ENCODE peak calls at places on chromosomes 5 and 9, in ten cellular contexts. W, D, Z, U, S, H, P, V, N and M are unnamed samples.

GRCh38 chr9:4375424-4376195 is 75.7 kb upstream of the GLIS3 start:
- DNase-seq in H (peak; percentile 78), U (no peak), Z (peak; percentile 87), S (no peak), D (no peak), P (no peak), N (no peak), W (no peak), V (no peak), M (peak; percentile 59)

GRCh38 chr9:124260769-124261603 is 3.2 kb downstream of the NEK6 start:
- DNase-seq in P (no peak), W (peak; percentile 68), U (no peak), S (peak; percentile 66), D (no peak), Z (no peak), N (no peak), H (peak; percentile 75), V (no peak), M (peak; percentile 83)

GRCh38 chr9:129885018-129885669 is 49.9 kb downstream of the USP20 start:
- DNase-seq in H (peak; percentile 46), D (peak; percentile 44), V (no peak), P (no peak), N (no peak), S (peak; percentile 47), Z (no peak), W (peak; percentile 45), U (peak; percentile 75), M (peak; percentile 25)

GRCh38 chr9:129900263-129901041 is 65.2 kb downstream of the USP20 start:
- DNase-seq in S (no peak), V (no peak), P (no peak), U (no peak), H (no peak), N (no peak), D (no peak), Z (no peak), W (no peak), M (no peak)

GRCh38 chr5:102782245-102782872 is 27.3 kb downstream of the PAM start:
- DNase-seq in W (no peak), N (no peak), V (no peak), P (no peak), Z (no peak), D (no peak), S (no peak), U (no peak), H (no peak), M (no peak)

GRCh38 chr9:4349841-4350418 is 50.1 kb upstream of the GLIS3 start:
- DNase-seq in N (no peak), S (no peak), Z (no peak), H (no peak), U (no peak), W (no peak), D (no peak), V (no peak), P (no peak), M (no peak)

GRCh38 chr5:3896098-3896497 is 300.5 kb downstream of the IRX1 start:
- DNase-seq in H (no peak), P (no peak), Z (no peak), D (no peak), N (no peak), V (no peak), U (no peak), S (no peak), W (no peak), M (no peak)

GRCh38 chr9:3527653-3527960 is 1.8 kb upstream of the RFX3 start:
- DNase-seq in P (no peak), N (no peak), D (no peak), U (peak; percentile 48), S (no peak), V (no peak), W (no peak), Z (no peak), H (no peak), M (peak; percentile 15)

GRCh38 chr5:139844472-139845145 is 49.0 kb downstream of the PSD2 start:
- DNase-seq in H (peak; percentile 86), S (peak; percentile 61), W (peak; percentile 69), P (peak; percentile 47), V (peak; percentile 63), D (peak; percentile 69), Z (peak; percentile 17), U (peak; percentile 85), N (peak; percentile 43), M (peak; percentile 68)

GRCh38 chr9:76761448-76761847 is 2.8 kb upstream of the PCA3 start:
- DNase-seq in W (no peak), D (no peak), V (no peak), S (no peak), P (no peak), Z (no peak), U (no peak), H (peak; percentile 36), N (no peak), M (peak; percentile 11)

GRCh38 chr9:26271495-26272122 is 593.4 kb upstream of the TUSC1 start:
- DNase-seq in Z (no peak), W (no peak), D (no peak), P (no peak), V (no peak), H (no peak), S (no peak), U (no peak), N (no peak), M (peak; percentile 9)

GRCh38 chr9:10704720-10705119 is 91.9 kb upstream of the PTPRD start:
- DNase-seq in P (no peak), V (no peak), H (no peak), N (no peak), S (no peak), Z (no peak), W (no peak), D (no peak), U (no peak), M (peak; percentile 3)

GRCh38 chr9:116280529-116280928 is 126.9 kb downstream of the PAPPA start:
- DNase-seq in N (no peak), D (no peak), U (no peak), H (no peak), W (no peak), Z (no peak), V (no peak), P (no peak), S (no peak), M (no peak)

GRCh38 chr9:110129460-110129859 is 78.5 kb downstream of the C9orf152 start:
- DNase-seq in N (no peak), W (no peak), S (no peak), D (no peak), H (no peak), U (no peak), Z (no peak), P (no peak), V (no peak), M (no peak)

GRCh38 chr9:131138676-131139075 is 13.3 kb downstream of the NUP214 start:
- DNase-seq in V (no peak), Z (no peak), D (no peak), P (no peak), U (no peak), W (no peak), N (no peak), S (no peak), H (no peak), M (no peak)

GRCh38 chr5:124747770-124748686 is 1.6 kb upstream of the ZNF608 start:
- DNase-seq in U (no peak), H (no peak), V (no peak), D (no peak), N (no peak), W (no peak), Z (no peak), S (no peak), P (no peak), M (peak; percentile 54)

GRCh38 chr9:125844611-125845010 is 97.4 kb downstream of the PBX3 start:
- DNase-seq in W (no peak), U (no peak), N (no peak), S (no peak), D (no peak), Z (no peak), H (no peak), V (no peak), P (no peak), M (no peak)

GRCh38 chr9:104740596-104740995 is 6.9 kb upstream of the NIPSNAP3A start:
- DNase-seq in P (no peak), V (no peak), W (no peak), U (no peak), S (no peak), D (no peak), Z (peak; percentile 40), N (no peak), H (peak; percentile 57), M (peak; percentile 77)

GRCh38 chr5:131305138-131305650 is 41.3 kb downstream of the CDC42SE2 start:
- DNase-seq in U (no peak), N (no peak), D (no peak), S (no peak), H (no peak), V (no peak), W (no peak), P (no peak), Z (no peak), M (no peak)

GRCh38 chr5:122720347-122720746 is 54.5 kb upstream of the SNX2 start:
- DNase-seq in U (no peak), N (no peak), S (no peak), Z (no peak), H (no peak), W (no peak), P (no peak), V (no peak), D (no peak), M (no peak)

GRCh38 chr9:123863164-123863855 is 66.6 kb downstream of the DENND1A start:
- DNase-seq in W (no peak), H (peak; percentile 20), Z (peak; percentile 8), V (no peak), D (no peak), N (no peak), S (no peak), U (no peak), P (no peak), M (no peak)

GRCh38 chr9:135213566-135213965 is 126.1 kb downstream of the OLFM1 start:
- DNase-seq in Z (no peak), V (no peak), H (no peak), U (no peak), D (peak; percentile 3), N (no peak), S (no peak), P (no peak), W (no peak), M (no peak)

GRCh38 chr5:132103969-132104391 is 30.4 kb downstream of the CSF2 start:
- DNase-seq in N (no peak), W (no peak), P (no peak), S (no peak), Z (no peak), U (peak; percentile 78), V (no peak), D (no peak), H (no peak), M (no peak)

GRCh38 chr9:135478858-135479468 is 619 bp upstream of the PPP1R26 start:
- DNase-seq in P (no peak), W (peak; percentile 47), H (peak; percentile 62), D (no peak), N (no peak), V (no peak), Z (no peak), S (peak; percentile 47), U (no peak), M (peak; percentile 53)

GRCh38 chr9:98860871-98861293 is 53.4 kb downstream of the GALNT12 start:
- DNase-seq in P (no peak), U (no peak), N (no peak), W (peak; percentile 78), V (no peak), S (peak; percentile 49), Z (peak; percentile 96), D (peak; percentile 55), H (peak; percentile 90), M (peak; percentile 47)

GRCh38 chr5:174837919-174838902 is 113.8 kb downstream of the MSX2 start:
- DNase-seq in H (no peak), Z (peak; percentile 100), W (peak; percentile 21), V (no peak), P (no peak), N (no peak), U (no peak), D (no peak), S (no peak), M (peak; percentile 38)

GRCh38 chr5:172418847-172419810 is 35.2 kb downstream of the SH3PXD2B start:
- DNase-seq in U (no peak), N (no peak), S (no peak), P (no peak), V (no peak), Z (no peak), D (no peak), H (no peak), W (no peak), M (no peak)

GRCh38 chr5:135446615-135447014 is 533 bp downstream of the DCANP1 start:
- DNase-seq in W (no peak), D (no peak), P (no peak), Z (no peak), S (no peak), V (no peak), N (no peak), H (no peak), U (no peak), M (no peak)